ENCODE peak calls at places on chromosomes 6 and 20, in seven cellular contexts. One of them, this sample, is unnamed.

GRCh38 chr6:16741112-16742016 is 19.9 kb downstream of the ATXN1 start:
- DNase-seq in activated naive CD4-positive, alpha-beta T cell: no peak
- DNase-seq in smooth muscle cell of the brain vasculature: no peak
- DNase-seq in HCT116: no peak
- DNase-seq in SW480: peak
- DNase-seq in T follicular helper cell: no peak
- DNase-seq in endothelial cell: no peak
- DNase-seq in this sample: no peak

GRCh38 chr6:107102414-107102805 is 12.9 kb downstream of the BEND3 start:
- DNase-seq in activated naive CD4-positive, alpha-beta T cell: no peak
- DNase-seq in smooth muscle cell of the brain vasculature: no peak
- DNase-seq in HCT116: no peak
- DNase-seq in SW480: no peak
- DNase-seq in T follicular helper cell: no peak
- DNase-seq in endothelial cell: no peak
- DNase-seq in this sample: no peak

GRCh38 chr6:32129297-32130088 is 595 bp downstream of the FKBPL start:
- DNase-seq in activated naive CD4-positive, alpha-beta T cell: no peak
- DNase-seq in smooth muscle cell of the brain vasculature: no peak
- DNase-seq in HCT116: no peak
- DNase-seq in SW480: no peak
- DNase-seq in T follicular helper cell: no peak
- DNase-seq in endothelial cell: no peak
- DNase-seq in this sample: no peak

GRCh38 chr20:5886788-5887187 is 63.5 kb downstream of the TRMT6 start:
- DNase-seq in activated naive CD4-positive, alpha-beta T cell: no peak
- DNase-seq in smooth muscle cell of the brain vasculature: no peak
- DNase-seq in HCT116: no peak
- DNase-seq in SW480: no peak
- DNase-seq in T follicular helper cell: no peak
- DNase-seq in endothelial cell: no peak
- DNase-seq in this sample: no peak

GRCh38 chr6:48628316-48628715 is 517.3 kb upstream of the PTCHD4 start:
- DNase-seq in activated naive CD4-positive, alpha-beta T cell: no peak
- DNase-seq in smooth muscle cell of the brain vasculature: no peak
- DNase-seq in HCT116: no peak
- DNase-seq in SW480: no peak
- DNase-seq in T follicular helper cell: no peak
- DNase-seq in endothelial cell: no peak
- DNase-seq in this sample: no peak

GRCh38 chr6:136524936-136525413 is 25.2 kb downstream of the MAP7 start:
- DNase-seq in activated naive CD4-positive, alpha-beta T cell: no peak
- DNase-seq in smooth muscle cell of the brain vasculature: no peak
- DNase-seq in HCT116: no peak
- DNase-seq in SW480: no peak
- DNase-seq in T follicular helper cell: no peak
- DNase-seq in endothelial cell: no peak
- DNase-seq in this sample: no peak

GRCh38 chr6:7505196-7505699 is 36.2 kb upstream of the DSP start:
- DNase-seq in activated naive CD4-positive, alpha-beta T cell: no peak
- DNase-seq in smooth muscle cell of the brain vasculature: peak
- DNase-seq in HCT116: peak
- DNase-seq in SW480: peak
- DNase-seq in T follicular helper cell: no peak
- DNase-seq in endothelial cell: no peak
- DNase-seq in this sample: no peak

GRCh38 chr6:109314313-109314712 is 68.0 kb downstream of the CD164 start:
- DNase-seq in activated naive CD4-positive, alpha-beta T cell: no peak
- DNase-seq in smooth muscle cell of the brain vasculature: no peak
- DNase-seq in HCT116: no peak
- DNase-seq in SW480: no peak
- DNase-seq in T follicular helper cell: no peak
- DNase-seq in endothelial cell: no peak
- DNase-seq in this sample: no peak

GRCh38 chr6:67541591-67541990 is 1093.5 kb upstream of the ADGRB3 start:
- DNase-seq in activated naive CD4-positive, alpha-beta T cell: no peak
- DNase-seq in smooth muscle cell of the brain vasculature: no peak
- DNase-seq in HCT116: no peak
- DNase-seq in SW480: no peak
- DNase-seq in T follicular helper cell: no peak
- DNase-seq in endothelial cell: no peak
- DNase-seq in this sample: no peak

GRCh38 chr6:113414511-113414910 is 442.6 kb upstream of the MARCKS start:
- DNase-seq in activated naive CD4-positive, alpha-beta T cell: no peak
- DNase-seq in smooth muscle cell of the brain vasculature: no peak
- DNase-seq in HCT116: peak
- DNase-seq in SW480: peak
- DNase-seq in T follicular helper cell: no peak
- DNase-seq in endothelial cell: no peak
- DNase-seq in this sample: no peak

GRCh38 chr6:47633141-47633540 is 65.2 kb upstream of the ADGRF4 start:
- DNase-seq in activated naive CD4-positive, alpha-beta T cell: no peak
- DNase-seq in smooth muscle cell of the brain vasculature: no peak
- DNase-seq in HCT116: no peak
- DNase-seq in SW480: no peak
- DNase-seq in T follicular helper cell: no peak
- DNase-seq in endothelial cell: no peak
- DNase-seq in this sample: no peak

GRCh38 chr6:95325858-95326257 is 251.5 kb upstream of the MANEA start:
- DNase-seq in activated naive CD4-positive, alpha-beta T cell: no peak
- DNase-seq in smooth muscle cell of the brain vasculature: no peak
- DNase-seq in HCT116: no peak
- DNase-seq in SW480: no peak
- DNase-seq in T follicular helper cell: no peak
- DNase-seq in endothelial cell: no peak
- DNase-seq in this sample: no peak

GRCh38 chr20:53842301-53843099 is 227.9 kb downstream of the BCAS1 start:
- DNase-seq in activated naive CD4-positive, alpha-beta T cell: no peak
- DNase-seq in smooth muscle cell of the brain vasculature: no peak
- DNase-seq in HCT116: no peak
- DNase-seq in SW480: no peak
- DNase-seq in T follicular helper cell: no peak
- DNase-seq in endothelial cell: no peak
- DNase-seq in this sample: no peak

GRCh38 chr6:71396410-71396801 is 107.8 kb downstream of the OGFRL1 start:
- DNase-seq in activated naive CD4-positive, alpha-beta T cell: no peak
- DNase-seq in smooth muscle cell of the brain vasculature: no peak
- DNase-seq in HCT116: no peak
- DNase-seq in SW480: no peak
- DNase-seq in T follicular helper cell: no peak
- DNase-seq in endothelial cell: no peak
- DNase-seq in this sample: no peak

GRCh38 chr6:125764105-125764671 is 14.8 kb downstream of the HEY2 start:
- DNase-seq in activated naive CD4-positive, alpha-beta T cell: no peak
- DNase-seq in smooth muscle cell of the brain vasculature: no peak
- DNase-seq in HCT116: no peak
- DNase-seq in SW480: peak
- DNase-seq in T follicular helper cell: no peak
- DNase-seq in endothelial cell: no peak
- DNase-seq in this sample: no peak

GRCh38 chr6:7737867-7738266 is 12.0 kb downstream of the BMP6 start:
- DNase-seq in activated naive CD4-positive, alpha-beta T cell: no peak
- DNase-seq in smooth muscle cell of the brain vasculature: no peak
- DNase-seq in HCT116: no peak
- DNase-seq in SW480: no peak
- DNase-seq in T follicular helper cell: no peak
- DNase-seq in endothelial cell: no peak
- DNase-seq in this sample: no peak

GRCh38 chr20:49392745-49393144 is 89.7 kb downstream of the KCNB1 start:
- DNase-seq in activated naive CD4-positive, alpha-beta T cell: no peak
- DNase-seq in smooth muscle cell of the brain vasculature: no peak
- DNase-seq in HCT116: no peak
- DNase-seq in SW480: no peak
- DNase-seq in T follicular helper cell: no peak
- DNase-seq in endothelial cell: no peak
- DNase-seq in this sample: no peak

GRCh38 chr6:29943053-29943966 is 978 bp downstream of the HLA-A start:
- DNase-seq in activated naive CD4-positive, alpha-beta T cell: no peak
- DNase-seq in smooth muscle cell of the brain vasculature: no peak
- DNase-seq in HCT116: no peak
- DNase-seq in SW480: no peak
- DNase-seq in T follicular helper cell: no peak
- DNase-seq in endothelial cell: no peak
- DNase-seq in this sample: no peak

This sample was measured in activated T-cell treated with anti-CD3 and anti-CD28 coated beads, Interleukin-2, amount 50 U/mL, for 1 hour.